ENCODE peak calls at places on chromosomes 5 and 9, in eight cellular contexts. Q, S, E, W, H, N, V and U are unnamed samples.

GRCh38 chr9:95091574-95091970 is 225.9 kb downstream of the FANCC start:
- DNase-seq in S (peak; percentile 87), Q (peak; percentile 39), W (no peak), H (no peak), V (no peak), E (no peak), N (no peak), U (no peak)

GRCh38 chr9:107266624-107267369 is 16.3 kb upstream of the RAD23B start:
- DNase-seq in V (no peak), S (no peak), E (no peak), H (no peak), N (no peak), Q (peak; percentile 35), W (no peak), U (peak; percentile 64)

GRCh38 chr5:543755-544674 is 19.8 kb upstream of the SLC9A3 start:
- DNase-seq in H (peak; percentile 73), S (no peak), V (peak; percentile 26), N (peak; percentile 4), W (peak; percentile 77), Q (no peak), E (peak; percentile 77), U (no peak)

GRCh38 chr9:3508078-3508431 is 17.7 kb downstream of the RFX3 start:
- DNase-seq in V (no peak), W (no peak), Q (no peak), E (no peak), H (no peak), N (no peak), S (no peak), U (no peak)

GRCh38 chr9:16784002-16784401 is 86.5 kb downstream of the BNC2 start:
- DNase-seq in H (no peak), N (no peak), S (no peak), Q (no peak), V (no peak), E (no peak), W (no peak), U (no peak)

GRCh38 chr5:57566914-57567313 is 84.3 kb upstream of the ACTBL2 start:
- DNase-seq in S (peak; percentile 72), Q (no peak), N (no peak), W (no peak), E (no peak), H (no peak), V (no peak), U (peak; percentile 30)

GRCh38 chr9:107243757-107244156 is 39.3 kb upstream of the RAD23B start:
- DNase-seq in V (no peak), N (no peak), H (peak; percentile 14), S (peak; percentile 94), E (peak; percentile 65), Q (peak; percentile 96), W (peak; percentile 82), U (peak; percentile 95)

GRCh38 chr5:154189819-154190651 is 498 bp upstream of the GALNT10 start:
- DNase-seq in E (peak; percentile 90), S (peak; percentile 73), Q (peak; percentile 71), N (peak; percentile 83), W (peak; percentile 89), H (peak; percentile 90), V (peak; percentile 88), U (peak; percentile 54)

GRCh38 chr5:135384898-135385297 is 14.1 kb downstream of the MACROH2A1 start:
- DNase-seq in V (no peak), Q (no peak), S (no peak), E (no peak), H (no peak), W (no peak), N (no peak), U (no peak)

GRCh38 chr9:137797206-137798120 is 80.1 kb upstream of the CACNA1B start:
- DNase-seq in Q (no peak), S (no peak), N (no peak), V (no peak), H (no peak), E (no peak), W (no peak), U (no peak)

GRCh38 chr5:107365355-107366109 is 305.2 kb downstream of the EFNA5 start:
- DNase-seq in E (no peak), V (no peak), S (peak; percentile 81), H (no peak), W (no peak), Q (peak; percentile 3), N (no peak), U (no peak)

GRCh38 chr5:65047948-65048690 is 279.4 kb downstream of the CWC27 start:
- DNase-seq in S (no peak), N (no peak), E (no peak), Q (no peak), W (no peak), V (no peak), H (no peak), U (no peak)

GRCh38 chr5:6686916-6687409 is 26.3 kb upstream of the TENT4A start:
- DNase-seq in W (no peak), N (no peak), V (no peak), E (no peak), S (peak; percentile 51), Q (peak; percentile 62), H (no peak), U (peak; percentile 19)

GRCh38 chr5:14264605-14265316 is 121.6 kb downstream of the TRIO start:
- DNase-seq in W (peak; percentile 95), S (peak; percentile 94), H (peak; percentile 93), Q (peak; percentile 99), N (peak; percentile 96), E (peak; percentile 95), V (peak; percentile 92), U (peak; percentile 87)
- H3K4me1 ChIP-seq in W (peaks cover 11% of the 10 kb centered on the region), S (peaks cover 51% of the 10 kb centered on the region), H (peaks cover 8% of the 10 kb centered on the region), Q (peaks cover 74% of the 10 kb centered on the region), N (peaks cover 55% of the 10 kb centered on the region), E (peaks cover 31% of the 10 kb centered on the region), V (peaks cover 58% of the 10 kb centered on the region), U (peaks cover 63% of the 10 kb centered on the region)

DNA sequence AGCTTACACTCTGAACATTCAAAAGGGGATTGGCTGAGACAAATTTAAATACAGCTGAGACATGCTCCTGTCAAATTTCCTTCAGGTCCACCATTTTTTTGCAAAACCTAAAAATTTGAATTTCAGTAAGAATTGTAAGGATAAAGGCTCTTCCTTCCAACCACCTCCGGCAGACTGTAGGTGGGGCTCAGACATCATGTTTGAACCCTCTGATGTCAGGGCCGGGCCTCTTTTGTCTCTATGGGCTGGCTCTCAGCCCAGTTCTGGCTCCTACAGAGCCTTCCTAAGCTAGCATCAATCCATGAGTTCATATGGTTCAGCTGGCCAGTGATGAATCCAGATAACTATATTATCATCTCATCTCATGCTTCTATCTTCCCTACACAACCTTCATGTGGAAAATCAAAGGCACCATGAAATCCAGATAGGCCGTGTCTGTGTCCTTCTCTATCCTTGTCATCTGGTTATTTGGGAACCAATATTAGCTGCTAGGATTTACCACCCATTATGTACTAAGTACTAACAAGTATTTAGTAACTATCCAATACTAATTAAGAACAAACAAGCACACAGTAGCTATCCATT is 44.2 kb downstream of the NIPSNAP3B start:
- DNase-seq in H (no peak), N (peak; percentile 18), W (no peak), V (no peak), S (peak; percentile 44), E (no peak), Q (peak; percentile 18), U (no peak)
- TF ChIP-seq CTCF in H (no peak), N (peak; percentile 24), W (no peak), V (peak; percentile 29), S (no peak), E (no peak), Q (peak; percentile 27), U (peak; percentile 51)

DNA sequence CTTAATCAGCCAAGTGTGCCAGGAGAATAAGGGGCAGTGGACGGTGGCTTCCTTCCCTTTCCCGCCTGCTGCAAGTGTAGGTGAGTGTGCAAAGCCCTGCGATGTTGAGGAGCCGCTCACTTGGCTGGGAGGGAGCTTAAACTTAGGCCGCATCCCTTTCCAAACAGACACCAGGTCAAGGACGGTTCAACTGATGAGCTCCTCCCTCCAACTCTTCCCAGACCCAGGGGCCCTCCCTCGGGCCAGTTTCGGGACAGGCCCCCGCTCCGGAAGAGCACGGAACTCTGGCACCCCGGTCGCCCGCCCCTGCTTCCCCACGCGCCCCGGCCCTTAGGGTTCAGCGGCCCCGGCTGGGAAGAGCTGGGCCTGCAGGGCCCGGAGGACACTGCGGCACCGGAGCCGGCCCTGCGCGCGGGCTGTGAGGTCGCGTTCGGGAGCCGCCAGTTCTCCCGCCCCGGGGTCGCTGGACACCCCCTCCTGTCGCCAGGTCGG is 481 bp downstream of the MRPL36 start:
- DNase-seq in Q (no peak), V (no peak), S (peak; percentile 16), N (no peak), H (peak; percentile 23), W (peak; percentile 36), E (peak; percentile 15), U (no peak)
- H3K4me1 ChIP-seq in Q (peaks cover 37% of the 10 kb centered on the region), V (peaks cover 33% of the 10 kb centered on the region), S (peaks cover 5% of the 10 kb centered on the region), N (no peaks in the 10 kb centered on the region), H (peaks cover 7% of the 10 kb centered on the region), W (peaks cover 4% of the 10 kb centered on the region), E (peaks cover 21% of the 10 kb centered on the region), U (no peaks in the 10 kb centered on the region)

DNA sequence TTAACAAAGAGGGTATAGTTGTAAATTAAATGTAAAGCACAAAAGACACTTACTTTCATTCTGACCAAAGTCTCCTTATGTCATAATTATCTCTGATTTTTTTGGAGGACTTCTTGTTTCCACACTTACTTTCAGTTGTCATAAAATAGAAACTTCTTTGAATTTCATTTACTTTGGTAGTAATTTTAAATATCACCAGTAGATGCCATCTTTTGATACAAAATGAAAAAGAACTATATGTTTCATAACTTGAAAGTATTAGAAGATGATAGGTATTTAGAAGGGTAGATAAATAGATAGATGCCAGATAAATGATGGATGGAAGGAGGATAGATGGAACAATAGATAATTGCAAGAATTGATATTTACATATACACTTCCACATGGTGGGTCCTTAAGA is 1865.3 kb upstream of the CDH9 start:
- DNase-seq in E (no peak), N (no peak), H (no peak), W (no peak), V (no peak), S (no peak), Q (peak; percentile 4), U (no peak)
- TF ChIP-seq CTCF in E (no peak), N (no peak), H (no peak), W (no peak), V (no peak), S (no peak), Q (peak; percentile 52), U (no peak)

DNA sequence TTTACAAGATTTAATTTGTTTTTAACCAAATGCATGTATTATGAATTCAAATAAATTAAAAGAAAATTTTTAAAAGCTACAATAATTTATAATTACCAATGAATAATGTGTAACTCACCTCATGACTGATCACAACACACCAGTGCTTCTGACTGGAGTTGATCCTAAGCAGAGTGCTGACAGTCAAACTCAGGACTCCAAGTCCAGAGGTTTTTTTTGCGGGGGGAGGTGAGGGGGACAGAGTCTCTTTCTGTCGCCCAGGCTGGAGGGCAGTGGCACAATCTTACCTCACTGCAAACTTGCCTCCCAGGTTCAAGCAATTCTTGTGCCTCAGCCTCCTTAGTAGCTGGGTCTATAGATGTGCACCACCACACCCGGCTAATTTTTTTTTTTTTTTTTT is 71.0 kb upstream of the MELK start:
- DNase-seq in Q (no peak), V (no peak), E (no peak), N (no peak), H (no peak), W (no peak), S (no peak), U (no peak)
- H3K4me1 ChIP-seq in Q (no peaks in the 10 kb centered on the region), V (no peaks in the 10 kb centered on the region), E (no peaks in the 10 kb centered on the region), N (peaks cover 22% of the 10 kb centered on the region), H (no peaks in the 10 kb centered on the region), W (no peaks in the 10 kb centered on the region), S (no peaks in the 10 kb centered on the region), U (no peaks in the 10 kb centered on the region)